ENCODE peak calls at places on chromosomes 7 and 10, in six cellular contexts. E is thoracic aorta, O is mesothelial cell of epicardium, C is brain microvascular endothelial cell, Q is HFF-Myc, Z is mucosa of descending colon. P is an unnamed sample.

GRCh38 chr7:139358541-139359365 is 941 bp upstream of the LUC7L2 start:
- DNase-seq in E (no peak), O (no peak), C (no peak), Q (no peak), Z (peak), P (peak)

GRCh38 chr7:133265821-133266220 is 12.9 kb downstream of the EXOC4 start:
- DNase-seq in E (no peak), O (no peak), C (peak), Q (no peak), Z (no peak), P (no peak)

GRCh38 chr10:19333631-19334030 is 285.0 kb downstream of the MALRD1 start:
- DNase-seq in E (no peak), O (no peak), C (no peak), Q (no peak), Z (no peak), P (no peak)

GRCh38 chr7:92769844-92770243 is 66.5 kb downstream of the CDK6 start:
- DNase-seq in E (no peak), O (no peak), C (no peak), Q (no peak), Z (no peak), P (no peak)

GRCh38 chr10:27349987-27350386 is 109.4 kb upstream of the ACBD5 start:
- DNase-seq in E (no peak), O (no peak), C (no peak), Q (no peak), Z (no peak), P (no peak)

GRCh38 chr7:28347462-28347861 is 64.9 kb upstream of the CREB5 start:
- DNase-seq in E (no peak), O (no peak), C (no peak), Q (peak), Z (no peak), P (no peak)

GRCh38 chr7:152989889-152990380 is 230.4 kb downstream of the ACTR3B start:
- DNase-seq in E (no peak), O (no peak), C (no peak), Q (no peak), Z (no peak), P (no peak)

GRCh38 chr10:127462643-127463295 is 86.3 kb upstream of the NPS start:
- DNase-seq in E (no peak), O (no peak), C (no peak), Q (no peak), Z (peak), P (no peak)

GRCh38 chr10:625335-625699 is 64.2 kb downstream of the DIP2C start:
- DNase-seq in E (no peak), O (no peak), C (peak), Q (no peak), Z (no peak), P (no peak)

GRCh38 chr7:7519528-7519927 is 16.1 kb downstream of the COL28A1 start:
- DNase-seq in E (no peak), O (no peak), C (no peak), Q (no peak), Z (no peak), P (no peak)

GRCh38 chr7:91405093-91405492 is 140.9 kb downstream of the FZD1 start:
- DNase-seq in E (no peak), O (no peak), C (no peak), Q (no peak), Z (no peak), P (no peak)

GRCh38 chr7:55554055-55554454 is 18.2 kb downstream of the VOPP1 start:
- DNase-seq in E (no peak), O (no peak), C (no peak), Q (no peak), Z (no peak), P (no peak)

GRCh38 chr7:92790987-92791386 is 45.4 kb downstream of the CDK6 start:
- DNase-seq in E (no peak), O (no peak), C (peak), Q (no peak), Z (no peak), P (no peak)

GRCh38 chr7:19872094-19872493 is 98.7 kb upstream of the TMEM196 start:
- DNase-seq in E (no peak), O (no peak), C (no peak), Q (no peak), Z (no peak), P (no peak)

GRCh38 chr7:94700926-94701554 is 45.1 kb upstream of the SGCE start:
- DNase-seq in E (no peak), O (no peak), C (peak), Q (no peak), Z (no peak), P (no peak)

GRCh38 chr7:41599760-41600159 is 103.1 kb downstream of the INHBA start:
- DNase-seq in E (no peak), O (no peak), C (no peak), Q (no peak), Z (no peak), P (no peak)
- TF ChIP-seq CTCF in E (no peak), O (no peak), C (peak), Q (peak), Z (no peak), P (no peak)

DNA sequence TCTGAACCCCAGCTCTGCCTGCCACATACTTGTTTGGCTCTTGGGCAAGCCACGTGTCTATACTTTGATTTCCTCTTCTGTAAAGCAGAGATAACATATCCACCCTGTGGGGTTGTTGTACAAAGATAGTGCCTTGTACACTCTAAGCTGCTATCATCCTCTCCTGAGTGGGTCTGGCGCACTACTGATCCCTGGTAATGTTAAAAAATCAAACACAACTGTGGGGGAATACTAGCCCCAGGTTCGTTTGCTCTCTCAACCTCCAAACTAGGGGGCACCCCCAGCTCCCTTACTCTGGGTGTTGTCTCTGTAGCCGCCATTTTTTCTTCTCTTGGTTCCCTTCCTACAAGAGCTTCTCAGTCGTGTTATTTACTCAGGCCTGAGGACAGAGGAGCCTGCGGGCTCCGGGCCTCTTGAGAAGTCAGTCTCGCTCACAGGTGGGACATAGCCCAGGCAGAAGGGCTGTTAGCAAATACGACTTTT is 1.0 kb downstream of the POLM start:
- DNase-seq in E (no peak), O (no peak), C (no peak), Q (no peak), Z (no peak), P (no peak)
- TF ChIP-seq CTCF in E (no peak), O (no peak), C (no peak), Q (no peak), Z (no peak), P (no peak)

GRCh38 chr10:32072025-32072787 is 16.0 kb upstream of the KIF5B start:
- DNase-seq in E (no peak), O (no peak), C (no peak), Q (no peak), Z (no peak), P (no peak)

GRCh38 chr10:32070645-32071044 is 14.4 kb upstream of the KIF5B start:
- DNase-seq in E (no peak), O (no peak), C (no peak), Q (no peak), Z (no peak), P (no peak)

GRCh38 chr10:32073676-32074075 is 17.5 kb upstream of the KIF5B start:
- DNase-seq in E (no peak), O (no peak), C (no peak), Q (no peak), Z (no peak), P (no peak)

GRCh38 chr10:32068569-32068968 is 12.3 kb upstream of the KIF5B start:
- DNase-seq in E (no peak), O (no peak), C (no peak), Q (no peak), Z (no peak), P (no peak)

GRCh38 chr10:32073128-32073527 is 16.9 kb upstream of the KIF5B start:
- DNase-seq in E (no peak), O (no peak), C (no peak), Q (no peak), Z (no peak), P (no peak)
- TF ChIP-seq CTCF in E (no peak), O (no peak), C (no peak), Q (no peak), Z (no peak), P (no peak)

GRCh38 chr7:116165717-116166116 is 44.6 kb upstream of the TES start:
- DNase-seq in E (no peak), O (no peak), C (no peak), Q (no peak), Z (no peak), P (no peak)

GRCh38 chr7:116161733-116162132 is 48.6 kb upstream of the TES start:
- DNase-seq in E (no peak), O (no peak), C (no peak), Q (no peak), Z (no peak), P (no peak)

GRCh38 chr7:116164552-116164951 is 45.8 kb upstream of the TES start:
- DNase-seq in E (no peak), O (no peak), C (no peak), Q (peak), Z (no peak), P (no peak)

GRCh38 chr7:116162236-116162635 is 48.1 kb upstream of the TES start:
- DNase-seq in E (no peak), O (no peak), C (no peak), Q (no peak), Z (no peak), P (no peak)

DNA sequence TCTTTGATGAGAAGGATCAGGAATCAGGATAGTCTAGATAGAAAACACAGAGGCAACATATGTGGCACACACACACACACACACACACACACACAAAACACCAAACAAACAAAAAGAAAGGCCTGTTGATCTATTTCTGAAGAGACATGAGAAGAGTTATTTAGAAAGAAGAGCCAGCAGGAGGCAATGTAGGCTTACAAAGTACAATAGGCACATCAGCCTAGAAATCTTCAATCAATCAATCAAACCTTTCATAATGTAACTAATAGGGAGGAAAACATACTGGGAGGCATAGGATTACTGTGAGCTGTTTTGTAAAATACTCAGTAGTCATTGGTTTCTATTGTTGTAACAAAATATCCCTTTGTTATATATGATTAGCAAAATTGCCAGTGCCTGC is 47.3 kb upstream of the TES start:
- DNase-seq in E (no peak), O (no peak), C (no peak), Q (no peak), Z (no peak), P (no peak)
- TF ChIP-seq CTCF in E (no peak), O (no peak), C (peak), Q (no peak), Z (no peak), P (no peak)

GRCh38 chr7:102446387-102447156 is 13.2 kb downstream of the ORAI2 start:
- DNase-seq in E (no peak), O (no peak), C (no peak), Q (no peak), Z (no peak), P (no peak)
- TF ChIP-seq CTCF in E (no peak), O (no peak), C (no peak), Q (no peak), Z (no peak), P (no peak)

DNA sequence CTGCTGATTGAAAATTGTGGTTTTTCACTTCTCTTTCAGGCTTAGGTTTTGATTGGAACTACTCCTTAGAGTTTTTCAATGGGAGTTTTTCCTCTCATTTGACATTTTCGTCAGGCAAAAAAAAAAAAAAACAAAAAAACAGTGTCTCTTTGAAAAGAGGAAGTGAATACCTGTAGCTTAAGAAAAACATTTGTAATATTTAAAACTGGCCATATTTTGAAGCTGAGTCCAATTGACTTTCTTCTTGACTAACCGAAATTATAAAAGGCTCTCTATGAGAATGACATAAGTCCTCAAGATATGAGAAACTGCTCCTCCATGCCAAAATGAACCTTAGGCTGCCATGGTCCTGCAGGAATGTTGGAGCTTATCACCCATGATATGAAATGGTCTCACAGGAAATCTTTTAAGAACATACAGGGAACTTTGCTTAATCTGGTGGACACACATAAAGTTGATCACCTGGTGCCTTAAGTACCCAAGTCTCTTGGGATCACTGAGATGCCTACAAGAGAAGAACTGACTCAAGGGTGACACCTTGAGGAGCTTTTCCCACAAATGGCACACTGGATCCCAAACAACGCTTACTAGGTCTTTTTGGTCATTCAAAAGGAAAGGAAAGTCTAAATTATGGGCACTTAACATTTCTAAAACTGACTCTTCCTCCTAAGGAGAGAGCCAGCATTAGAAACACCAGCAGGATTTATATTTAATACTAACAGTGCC is 263.4 kb downstream of the CDC14C start:
- DNase-seq in E (no peak), O (no peak), C (no peak), Q (no peak), Z (no peak), P (no peak)
- TF ChIP-seq CTCF in E (no peak), O (no peak), C (no peak), Q (no peak), Z (no peak), P (no peak)

P was measured in omental fat pad.